ENCODE peak calls at places on chromosomes 4 and X, in five cellular contexts. G is glomerular endothelial cell, V is HCT116, W is choroid plexus epithelial cell, N is GM12864. T is an unnamed sample.

GRCh38 chr4:67084801-67085200 is 460.5 kb downstream of the CENPC start:
- DNase-seq in G (no peak), V (no peak), W (no peak), N (no peak), T (no peak)

GRCh38 chr4:33658971-33659370 is 2585.3 kb downstream of the ARAP2 start:
- DNase-seq in G (no peak), V (no peak), W (no peak), N (no peak), T (no peak)

GRCh38 chrX:135982860-135983259 is 2.4 kb upstream of the SLC9A6 start:
- DNase-seq in G (no peak), V (no peak), W (no peak), N (no peak), T (no peak)

GRCh38 chr4:101969965-101970364 is 179.4 kb downstream of the BANK1 start:
- DNase-seq in G (no peak), V (no peak), W (no peak), N (no peak), T (no peak)

GRCh38 chr4:174273960-174274359 is 9.5 kb downstream of the FBXO8 start:
- DNase-seq in G (no peak), V (no peak), W (no peak), N (no peak), T (no peak)

GRCh38 chrX:5959286-5959685 is 269.4 kb downstream of the NLGN4X start:
- DNase-seq in G (no peak), V (no peak), W (no peak), N (no peak), T (no peak)

GRCh38 chr4:114997596-114997995 is 115.8 kb downstream of the NDST4 start:
- DNase-seq in G (no peak), V (no peak), W (peak), N (no peak), T (no peak)

GRCh38 chr4:168503652-168504362 is 7.0 kb downstream of the PALLD start:
- DNase-seq in G (no peak), V (no peak), W (no peak), N (no peak), T (no peak)

GRCh38 chr4:83852085-83852451 is 316.2 kb downstream of the GPAT3 start:
- DNase-seq in G (no peak), V (peak), W (peak), N (no peak), T (no peak)

GRCh38 chr4:72701987-72702819 is 133.2 kb upstream of the ADAMTS3 start:
- DNase-seq in G (peak), V (peak), W (peak), N (peak), T (peak)

GRCh38 chr4:15756361-15756861 is 21.7 kb upstream of the CD38 start:
- DNase-seq in G (no peak), V (peak), W (peak), N (no peak), T (no peak)

GRCh38 chr4:47239649-47240048 is 208.3 kb downstream of the GABRB1 start:
- DNase-seq in G (no peak), V (no peak), W (no peak), N (no peak), T (no peak)

GRCh38 chr4:159190646-159191045 is 87.8 kb downstream of the RAPGEF2 start:
- DNase-seq in G (no peak), V (no peak), W (no peak), N (no peak), T (no peak)

GRCh38 chr4:80219301-80220025 is 22.2 kb downstream of the PRDM8 start:
- DNase-seq in G (no peak), V (no peak), W (no peak), N (no peak), T (no peak)

GRCh38 chrX:76029385-76029784 is 143.5 kb upstream of the PBDC1 start:
- DNase-seq in G (no peak), V (no peak), W (no peak), N (no peak), T (no peak)

GRCh38 chr4:15444879-15445576 is 17.2 kb downstream of the C1QTNF7 start:
- DNase-seq in G (no peak), V (no peak), W (no peak), N (no peak), T (no peak)

GRCh38 chr4:123055943-123056342 is 133.5 kb upstream of the NUDT6 start:
- DNase-seq in G (no peak), V (no peak), W (no peak), N (no peak), T (no peak)

T was measured in Panc1.